ENCODE peak calls at places on chromosome 1, in six cellular contexts. T is HCT116, R is K562, H is H1, G is HepG2, V is GM12878. U is an unnamed sample.

GRCh38 chr1:117143172-117143571 is 21.6 kb upstream of the TRIM45 start:
- DNase-seq in G (no peak), R (no peak), V (no peak), H (no peak), T (no peak), U (no peak)

GRCh38 chr1:238674331-238674730 is 712.0 kb upstream of the CHRM3 start:
- DNase-seq in V (no peak), H (no peak), G (no peak), R (no peak), T (no peak), U (no peak)

GRCh38 chr1:81801834-81802531 is 1.2 kb downstream of the ADGRL2 start:
- DNase-seq in H (peak), G (no peak), R (no peak), T (no peak), V (no peak), U (peak)

GRCh38 chr1:55060133-55060999 is 21.0 kb downstream of the PCSK9 start:
- DNase-seq in R (no peak), H (no peak), T (no peak), G (no peak), V (peak), U (no peak)

GRCh38 chr1:108084866-108085477 is 115.2 kb downstream of the SLC25A24 start:
- DNase-seq in H (no peak), V (no peak), R (no peak), T (no peak), G (no peak), U (no peak)

GRCh38 chr1:68121536-68121935 is 71.1 kb upstream of the DIRAS3 start:
- DNase-seq in T (no peak), V (no peak), R (no peak), G (no peak), H (no peak), U (no peak)

GRCh38 chr1:3032970-3033794 is 11.9 kb downstream of the ACTRT2 start:
- DNase-seq in G (no peak), T (no peak), V (no peak), H (no peak), R (no peak), U (no peak)

GRCh38 chr1:113233441-113233840 is 156.9 kb upstream of the MAGI3 start:
- DNase-seq in V (no peak), T (no peak), R (no peak), G (no peak), H (no peak), U (no peak)

GRCh38 chr1:150009604-150010387 is 730 bp downstream of the OTUD7B start:
- DNase-seq in G (peak), H (no peak), R (peak), T (no peak), V (no peak), U (peak)

GRCh38 chr1:241536383-241536782 is 4.2 kb downstream of the KMO start:
- DNase-seq in R (no peak), H (no peak), V (no peak), G (no peak), T (no peak), U (no peak)

GRCh38 chr1:201422436-201423030 is 1.0 kb upstream of the TNNI1 start:
- DNase-seq in G (no peak), T (no peak), R (no peak), V (no peak), H (no peak), U (no peak)

GRCh38 chr1:181103404-181103803 is 14.9 kb downstream of the IER5 start:
- DNase-seq in H (no peak), V (no peak), R (no peak), T (no peak), G (no peak), U (no peak)

GRCh38 chr1:155002479-155003226 is at the start of gene ZBTB7B:
- DNase-seq in H (no peak), G (no peak), R (peak), T (no peak), V (no peak), U (peak)

GRCh38 chr1:91891969-91892368 is 6.0 kb upstream of the TGFBR3 start:
- DNase-seq in G (no peak), R (no peak), V (no peak), H (no peak), T (no peak), U (no peak)

GRCh38 chr1:221994274-221994698 is 252.4 kb upstream of the DUSP10 start:
- DNase-seq in V (peak), R (no peak), G (no peak), H (no peak), T (no peak), U (no peak)

GRCh38 chr1:234368320-234369032 is 4.8 kb upstream of the COA6 start:
- DNase-seq in H (no peak), V (no peak), R (no peak), T (no peak), G (no peak), U (no peak)

GRCh38 chr1:228165372-228166169 is at the start of gene IBA57:
- DNase-seq in R (peak), T (peak), H (peak), V (peak), G (peak), U (peak)
- TF ChIP-seq POLR2A in R (peak), T (peak), H (peak), V (peak), G (peak), U (peak)

DNA sequence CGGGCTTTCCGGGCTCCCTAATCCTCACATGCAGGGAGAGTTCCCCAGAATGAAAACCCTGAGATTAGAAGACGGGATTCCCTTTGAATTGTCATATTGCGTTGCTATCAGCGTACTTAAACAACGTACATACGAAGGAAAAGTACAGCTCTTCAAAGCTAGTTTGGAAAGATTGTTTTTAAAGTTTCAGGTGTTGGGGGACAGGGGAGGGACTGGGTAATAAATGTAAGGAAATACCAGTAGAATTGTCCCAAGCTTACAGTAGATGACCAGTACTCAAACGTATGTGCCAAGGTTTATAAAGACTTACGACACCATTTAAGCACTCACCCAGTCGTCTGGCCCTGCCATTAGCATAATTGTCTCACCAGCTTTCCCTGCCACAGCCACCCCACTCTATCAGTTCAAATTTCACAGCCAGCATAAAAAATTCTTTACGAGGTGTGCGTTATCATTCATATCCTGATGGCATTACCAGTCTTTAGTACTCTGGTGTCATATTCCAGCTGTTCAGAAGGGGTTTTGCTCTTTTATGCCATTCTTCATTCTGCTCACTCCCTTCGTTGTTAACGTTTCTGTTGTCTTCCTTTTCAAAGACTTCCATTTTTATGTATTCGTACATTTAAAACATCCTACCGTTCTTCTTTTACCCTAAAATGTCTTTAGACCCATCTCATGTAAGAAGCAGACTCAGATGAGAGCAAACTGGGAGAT is 825 bp upstream of the HP1BP3 start:
- DNase-seq in G (peak), V (no peak), T (no peak), R (peak), H (no peak), U (peak)
- TF ChIP-seq MAX in G (no peak), V (no peak), T (no peak), R (no peak), H (no peak), U (no peak)

DNA sequence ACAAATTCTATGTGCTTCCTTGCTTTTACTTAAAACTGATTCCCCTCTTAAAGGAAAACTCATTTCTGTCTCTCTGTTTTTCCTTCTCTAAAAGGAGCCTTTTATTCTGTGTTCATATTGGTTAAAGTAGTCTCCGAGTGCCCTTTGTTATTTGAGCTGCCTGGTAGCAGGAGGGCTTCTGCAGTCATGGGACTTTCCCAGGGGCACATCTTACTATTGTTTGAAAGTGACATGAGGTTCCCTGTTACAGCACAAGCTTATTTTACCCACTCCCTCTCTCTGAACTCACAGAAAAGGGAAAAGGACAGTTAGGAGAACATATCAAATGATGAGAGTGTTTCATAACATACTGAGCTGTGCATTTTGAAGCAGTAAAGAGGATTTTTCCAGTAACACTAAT is 58.1 kb upstream of the ANGPTL1 start:
- DNase-seq in G (no peak), T (no peak), R (no peak), H (no peak), V (no peak), U (peak)
- H3K9ac ChIP-seq in G (no peak), T (no peak), R (no peak), H (no peak), V (no peak), U (no peak)

DNA sequence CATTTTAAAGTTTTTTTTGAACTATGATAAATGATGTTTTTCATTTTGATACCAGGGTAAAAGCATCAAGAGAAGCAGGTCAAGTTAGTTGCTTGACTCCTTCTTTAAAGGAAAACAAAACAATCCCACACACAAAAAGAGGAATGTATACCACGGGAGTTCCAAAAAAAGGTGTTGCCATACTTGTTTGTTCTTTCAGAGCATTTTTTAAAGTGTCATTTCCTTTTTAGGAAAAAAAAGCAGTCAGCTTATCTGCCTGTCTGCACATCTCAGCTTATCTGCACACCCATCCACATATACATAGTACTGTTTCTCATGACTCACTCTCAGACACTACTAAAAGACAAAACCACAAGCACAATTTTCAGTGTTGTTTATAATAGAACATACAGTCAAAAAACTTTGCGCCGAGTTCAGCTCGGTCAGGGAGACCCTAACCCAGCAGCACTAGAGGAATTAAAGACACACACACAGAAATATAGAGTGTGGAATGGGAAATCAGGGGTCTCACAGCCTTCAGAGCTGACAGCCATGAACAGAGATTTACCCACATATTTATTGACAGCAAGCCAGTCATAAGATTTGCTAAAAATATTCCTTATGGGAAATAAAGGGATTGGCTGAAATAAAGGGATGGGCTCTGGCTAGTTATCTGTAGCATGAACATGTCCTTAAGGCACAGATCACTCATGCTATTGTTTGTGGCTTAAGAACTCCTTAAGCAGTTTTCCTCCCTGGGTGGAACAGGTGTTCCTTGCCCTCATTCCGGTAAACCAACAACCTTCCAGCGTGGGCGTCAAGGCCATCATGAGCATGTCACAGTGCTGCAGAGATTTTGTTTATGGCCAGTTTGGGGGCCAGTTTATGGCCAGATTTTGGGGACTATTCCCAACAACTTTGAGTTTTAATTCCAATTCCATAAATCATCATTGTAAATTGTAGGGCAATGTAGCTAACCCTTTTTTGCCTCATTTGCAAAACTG is 11.4 kb upstream of the MNDA start:
- DNase-seq in R (peak), V (peak), H (no peak), G (no peak), T (no peak), U (no peak)
- TF ChIP-seq POLR2A in R (no peak), V (no peak), H (no peak), G (no peak), T (no peak), U (no peak)

GRCh38 chr1:157157481-157158190 is 19.4 kb upstream of the ETV3 start:
- DNase-seq in R (no peak), V (no peak), T (no peak), G (no peak), H (no peak), U (no peak)

GRCh38 chr1:157155658-157156057 is 17.5 kb upstream of the ETV3 start:
- DNase-seq in T (no peak), H (no peak), G (peak), R (peak), V (no peak), U (no peak)

GRCh38 chr1:157154291-157154690 is 16.1 kb upstream of the ETV3 start:
- DNase-seq in H (no peak), G (no peak), R (no peak), T (no peak), V (no peak), U (no peak)

GRCh38 chr1:157154940-157155514 is 16.8 kb upstream of the ETV3 start:
- DNase-seq in R (peak), V (no peak), H (no peak), G (peak), T (no peak), U (peak)

DNA sequence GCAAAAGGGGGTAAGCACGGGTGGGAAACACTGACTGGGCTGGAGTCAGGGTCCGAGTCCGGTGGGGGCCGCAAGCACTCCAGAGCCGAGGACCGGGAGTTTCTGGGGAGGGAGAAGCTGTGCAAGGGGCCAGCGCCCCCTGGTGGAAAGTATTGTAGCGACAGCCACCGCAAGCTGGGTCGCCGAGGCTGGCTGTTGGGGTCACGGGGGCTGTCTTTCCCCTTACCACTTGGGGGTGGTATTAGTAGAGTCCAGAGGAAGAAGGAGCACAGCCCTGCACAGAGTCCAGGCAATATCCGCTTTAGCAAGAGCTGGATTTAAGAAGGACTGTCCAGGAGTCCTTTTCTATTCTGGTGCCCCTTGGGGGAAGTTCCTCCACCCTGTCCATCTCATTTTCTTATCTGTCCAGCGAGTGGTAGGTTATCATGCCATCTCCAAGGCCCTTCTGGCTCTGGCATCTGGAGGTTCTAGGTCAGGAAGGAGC is 17.9 kb upstream of the ETV3 start:
- DNase-seq in V (no peak), H (peak), R (peak), T (peak), G (peak), U (peak)
- TF ChIP-seq MAX in V (no peak), H (no peak), R (peak), T (no peak), G (no peak), U (no peak)

GRCh38 chr1:21261551-21262281 is 28.5 kb downstream of the ECE1 start:
- DNase-seq in H (no peak), G (no peak), V (no peak), T (peak), R (peak), U (peak)
- H3K9ac ChIP-seq in H (no peak), G (no peak), V (no peak), T (peak), R (peak), U (peak)

DNA sequence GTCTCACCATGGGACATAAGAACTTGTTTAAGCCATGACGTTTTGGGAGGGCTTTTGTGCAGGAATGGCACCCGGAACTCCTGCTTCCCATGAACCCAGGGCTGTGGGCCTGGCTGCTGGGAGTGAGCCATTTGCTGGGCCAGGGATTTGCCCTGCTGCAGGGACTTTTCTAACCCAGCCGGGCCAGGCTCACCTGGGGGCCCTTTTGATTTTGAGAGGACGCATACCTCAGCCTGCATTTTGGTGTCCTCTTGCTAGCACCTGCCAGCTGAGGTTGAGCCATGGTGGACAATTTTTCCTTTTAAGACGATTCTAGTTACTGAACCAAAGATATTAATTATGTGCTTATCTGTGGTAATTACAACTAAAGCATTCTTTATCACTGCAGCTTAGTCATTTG is 28.9 kb downstream of the GALNT2 start:
- DNase-seq in V (no peak), T (no peak), H (no peak), G (no peak), R (no peak), U (no peak)
- TF ChIP-seq POLR2A in V (no peak), T (no peak), H (no peak), G (no peak), R (no peak), U (no peak)

DNA sequence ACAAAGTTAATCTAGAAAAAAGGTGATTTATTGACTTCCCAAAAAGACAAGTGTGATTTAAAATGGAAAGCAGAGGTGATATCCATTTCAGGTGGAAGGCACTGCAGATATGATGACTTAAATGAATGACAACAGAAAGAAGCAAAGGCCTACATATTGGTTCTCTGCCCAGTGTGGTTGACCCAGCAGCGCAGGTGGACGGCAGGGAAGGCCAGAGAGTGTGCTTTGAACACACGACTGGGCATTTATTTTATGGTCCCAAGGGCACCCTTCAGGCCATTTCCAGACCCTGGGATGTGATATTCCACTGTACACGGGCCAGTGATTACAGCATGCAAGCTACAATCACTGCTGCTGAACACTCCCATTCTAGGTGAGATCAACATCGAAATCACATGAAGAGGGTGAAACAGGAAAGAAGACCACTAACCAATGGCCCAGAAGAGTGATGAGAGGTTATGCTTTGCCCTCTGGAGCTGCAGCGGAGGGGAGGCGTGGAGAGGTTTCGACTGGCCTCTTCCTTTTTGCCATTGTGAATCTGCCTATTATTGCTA is 33.8 kb downstream of the PCNX2 start:
- DNase-seq in V (no peak), G (no peak), H (no peak), R (no peak), T (no peak), U (no peak)
- TF ChIP-seq MAX in V (no peak), G (no peak), H (no peak), R (no peak), T (no peak), U (no peak)

DNA sequence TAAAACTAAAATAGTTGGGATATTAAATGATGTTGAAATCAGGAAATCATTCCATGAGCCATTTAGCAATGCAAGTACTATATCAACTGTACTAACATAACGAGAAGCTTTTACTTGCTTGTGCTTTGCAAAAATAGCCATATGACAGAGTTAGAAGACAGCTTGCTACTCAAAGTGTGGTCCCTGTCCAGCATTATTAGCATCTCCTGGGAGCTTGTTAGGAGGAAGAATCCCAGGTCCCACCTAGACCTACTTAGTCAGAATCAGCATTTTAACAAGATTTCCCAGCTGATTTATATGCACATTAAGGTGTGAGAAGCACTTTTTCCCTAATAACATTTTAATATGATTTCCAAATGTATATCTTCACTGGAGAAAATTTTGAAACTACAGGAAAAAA is 4.7 kb downstream of the PRKACB start:
- DNase-seq in T (no peak), V (no peak), G (no peak), R (no peak), H (no peak), U (no peak)
- H3K9ac ChIP-seq in T (peak), V (no peak), G (no peak), R (no peak), H (no peak), U (no peak)

DNA sequence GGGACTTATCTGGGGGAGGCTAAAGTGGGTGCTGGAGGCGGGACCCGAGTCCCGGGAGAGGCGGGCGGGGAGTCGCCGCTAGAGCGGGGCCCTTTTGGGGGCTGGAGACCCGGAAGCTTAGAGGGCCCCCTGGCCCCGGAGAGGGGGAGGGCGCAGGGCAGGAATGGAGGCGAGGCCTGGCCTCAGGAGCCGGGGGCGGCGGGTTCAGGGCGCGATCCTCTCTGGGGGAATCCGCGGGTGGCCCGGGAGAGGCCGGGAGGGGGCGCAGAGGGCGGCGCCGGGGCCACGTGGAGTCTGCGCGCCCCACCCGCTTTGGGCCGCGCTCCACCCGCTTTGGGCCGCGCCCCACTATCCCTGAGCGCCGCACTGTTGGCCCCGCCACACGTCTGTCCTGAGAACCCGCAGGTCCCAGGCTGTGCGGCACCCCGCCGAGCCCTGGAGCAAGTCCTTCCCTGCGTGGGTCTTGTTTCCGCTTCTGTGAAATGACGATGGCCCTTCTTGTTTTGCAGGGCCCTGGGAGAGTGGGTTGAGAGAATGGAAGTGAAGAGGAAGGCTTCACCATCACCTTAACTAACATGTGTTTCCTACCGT is 84.4 kb downstream of the NKAIN1 start:
- DNase-seq in R (peak), G (peak), V (no peak), H (peak), T (no peak), U (peak)
- TF ChIP-seq POLR2A in R (peak), G (peak), V (peak), H (peak), T (no peak), U (peak)

U was measured in endothelial cell of umbilical vein.